ENCODE peak calls at places on chromosomes 5 and 9, in four cellular contexts. N is endothelial cell, A is GM12865, Z is omental fat pad. U is an unnamed sample.

GRCh38 chr9:971901-972511 is 4.4 kb upstream of the DMRT3 start:
- DNase-seq in N (peak), A (no peak), Z (no peak), U (peak)

GRCh38 chr9:127013597-127013996 is 99.0 kb downstream of the RALGPS1 start:
- DNase-seq in N (no peak), A (no peak), Z (no peak), U (no peak)

GRCh38 chr5:158895573-158895972 is 204.1 kb downstream of the EBF1 start:
- DNase-seq in N (no peak), A (no peak), Z (no peak), U (no peak)

GRCh38 chr9:95061916-95062600 is 255.5 kb downstream of the FANCC start:
- DNase-seq in N (no peak), A (no peak), Z (no peak), U (no peak)

GRCh38 chr9:106954974-106955850 is 92.2 kb downstream of the ZNF462 start:
- DNase-seq in N (no peak), A (no peak), Z (no peak), U (no peak)

GRCh38 chr9:103397868-103398600 is 402.9 kb downstream of the CYLC2 start:
- DNase-seq in N (no peak), A (peak), Z (no peak), U (peak)

GRCh38 chr9:17453751-17454150 is 125.1 kb upstream of the SH3GL2 start:
- DNase-seq in N (no peak), A (peak), Z (no peak), U (no peak)

GRCh38 chr5:104297076-104297475 is 734.5 kb upstream of the NUDT12 start:
- DNase-seq in N (no peak), A (no peak), Z (no peak), U (no peak)

GRCh38 chr9:133107961-133108793 is 12.9 kb downstream of the RALGDS start:
- DNase-seq in N (no peak), A (no peak), Z (no peak), U (no peak)

GRCh38 chr9:121153642-121154041 is 48.0 kb downstream of the RAB14 start:
- DNase-seq in N (no peak), A (no peak), Z (no peak), U (no peak)

GRCh38 chr5:135999396-136000139 is 29.2 kb upstream of the TGFBI start:
- DNase-seq in N (no peak), A (no peak), Z (no peak), U (no peak)

GRCh38 chr5:141503699-141504098 is 14.8 kb downstream of the PCDHGC5 start:
- DNase-seq in N (no peak), A (no peak), Z (no peak), U (no peak)

GRCh38 chr9:125886365-125886764 is 139.2 kb downstream of the PBX3 start:
- DNase-seq in N (no peak), A (no peak), Z (no peak), U (no peak)

GRCh38 chr5:154419236-154419635 is 26.6 kb upstream of the SAP30L start:
- DNase-seq in N (no peak), A (no peak), Z (no peak), U (no peak)

GRCh38 chr9:121938621-121939020 is 154.5 kb downstream of the TTLL11 start:
- DNase-seq in N (no peak), A (no peak), Z (no peak), U (no peak)

GRCh38 chr9:34964458-34964857 is 6.4 kb downstream of the PHF24 start:
- DNase-seq in N (no peak), A (no peak), Z (no peak), U (no peak)

GRCh38 chr5:19855031-19855430 is 133.0 kb downstream of the CDH18 start:
- DNase-seq in N (no peak), A (no peak), Z (no peak), U (no peak)

GRCh38 chr9:111456536-111456935 is 27.6 kb downstream of the ECPAS start:
- DNase-seq in N (no peak), A (peak), Z (no peak), U (no peak)

GRCh38 chr5:36965179-36965578 is 88.6 kb downstream of the NIPBL start:
- DNase-seq in N (no peak), A (no peak), Z (no peak), U (no peak)

GRCh38 chr9:92971121-92971520 is 23.8 kb downstream of the FGD3 start:
- DNase-seq in N (no peak), A (no peak), Z (no peak), U (no peak)

GRCh38 chr5:142242272-142242671 is 82.5 kb downstream of the SPRY4 start:
- DNase-seq in N (no peak), A (no peak), Z (no peak), U (no peak)

GRCh38 chr5:118653155-118653554 is 335.2 kb downstream of the DTWD2 start:
- DNase-seq in N (no peak), A (no peak), Z (no peak), U (no peak)

GRCh38 chr5:39675676-39676075 is 250.9 kb upstream of the DAB2 start:
- DNase-seq in N (no peak), A (no peak), Z (no peak), U (no peak)

GRCh38 chr5:147645172-147645571 is 135.3 kb upstream of the DPYSL3 start:
- DNase-seq in N (no peak), A (no peak), Z (no peak), U (no peak)

GRCh38 chr9:130432362-130432761 is 12.4 kb upstream of the ASS1 start:
- DNase-seq in N (no peak), A (no peak), Z (no peak), U (no peak)

GRCh38 chr5:180649297-180650039 is at the start of gene FLT4:
- DNase-seq in N (peak), A (no peak), Z (no peak), U (no peak)

GRCh38 chr9:113943112-113944009 is 67.3 kb downstream of the ZNF618 start:
- DNase-seq in N (no peak), A (no peak), Z (no peak), U (no peak)

GRCh38 chr9:124411514-124412227 is 3.6 kb downstream of the PSMB7 start:
- DNase-seq in N (no peak), A (no peak), Z (no peak), U (no peak)

GRCh38 chr9:72025956-72026355 is 34.5 kb downstream of the C9orf57 start:
- DNase-seq in N (no peak), A (no peak), Z (no peak), U (no peak)

GRCh38 chr9:116599342-116599884 is 87.7 kb upstream of the TRIM32 start:
- DNase-seq in N (no peak), A (no peak), Z (no peak), U (no peak)

GRCh38 chr9:108865037-108865436 is 3.0 kb downstream of the ACTL7A start:
- DNase-seq in N (no peak), A (no peak), Z (no peak), U (no peak)

GRCh38 chr5:43416988-43417394 is 4.8 kb upstream of the CCL28 start:
- DNase-seq in N (no peak), A (no peak), Z (no peak), U (no peak)

GRCh38 chr9:85248514-85249312 is 493.0 kb downstream of the AGTPBP1 start:
- DNase-seq in N (no peak), A (no peak), Z (no peak), U (no peak)

GRCh38 chr5:180102636-180103035 is 31.1 kb upstream of the RNF130 start:
- DNase-seq in N (no peak), A (no peak), Z (no peak), U (no peak)

GRCh38 chr9:20804476-20805253 is 120.6 kb downstream of the FOCAD start:
- DNase-seq in N (no peak), A (no peak), Z (no peak), U (no peak)

GRCh38 chr9:134174526-134175290 is 10.3 kb upstream of the RNU6ATAC start:
- DNase-seq in N (no peak), A (no peak), Z (no peak), U (no peak)

GRCh38 chr9:134175291-134175807 is 11.0 kb upstream of the RNU6ATAC start:
- DNase-seq in N (no peak), A (no peak), Z (no peak), U (no peak)

GRCh38 chr9:134176599-134176968 is 12.2 kb upstream of the RNU6ATAC start:
- DNase-seq in N (no peak), A (no peak), Z (no peak), U (no peak)

GRCh38 chr9:134177186-134177585 is 12.8 kb upstream of the RNU6ATAC start:
- DNase-seq in N (no peak), A (no peak), Z (no peak), U (no peak)

GRCh38 chr9:134175808-134176598 is 11.6 kb upstream of the RNU6ATAC start:
- DNase-seq in N (no peak), A (no peak), Z (no peak), U (no peak)
- TF ChIP-seq CTCF in N (no peak), A (no peak), Z (no peak), U (peak)

DNA sequence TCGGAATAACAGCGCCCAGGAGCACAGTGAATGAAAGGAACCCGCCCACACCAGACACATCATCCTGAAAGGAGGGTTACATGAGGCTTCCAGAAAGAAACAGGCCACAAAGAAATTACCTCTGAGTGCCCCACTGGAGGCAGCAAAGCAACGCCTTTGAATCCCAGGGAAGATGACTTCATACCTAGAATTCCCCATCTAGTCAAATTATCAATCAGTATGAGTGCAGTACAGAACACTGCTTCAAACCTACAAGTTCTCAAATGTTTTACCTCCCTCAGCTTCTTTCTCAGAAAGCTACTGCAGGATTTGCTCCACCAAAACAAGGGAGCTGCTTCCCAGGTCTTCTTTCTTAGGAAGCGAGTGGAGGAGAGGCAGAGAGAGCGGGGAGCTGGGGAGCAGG is 87.2 kb downstream of the SEMA4D start:
- DNase-seq in N (no peak), A (peak), Z (no peak), U (no peak)
- TF ChIP-seq CTCF in N (no peak), A (peak), Z (no peak), U (no peak)

DNA sequence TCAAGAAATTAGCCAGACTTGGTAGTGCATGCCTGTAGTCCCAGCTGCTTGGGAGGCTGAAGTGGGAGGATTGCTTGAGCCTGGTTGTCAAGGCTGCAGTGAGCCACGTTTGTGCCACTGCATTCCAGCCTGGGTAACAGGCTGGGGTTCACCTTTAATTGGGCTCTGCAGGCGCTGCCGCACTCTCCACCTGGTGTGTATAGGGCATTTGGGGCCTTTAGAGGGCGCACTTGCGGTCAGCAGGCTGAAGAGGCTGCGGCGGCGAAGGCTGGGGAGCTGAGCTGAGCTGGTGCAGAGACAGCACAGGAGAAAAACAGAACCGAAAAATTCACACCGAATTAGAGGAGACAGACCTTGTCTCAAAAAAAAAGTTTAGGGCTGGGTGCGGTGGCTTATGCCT is 31.2 kb downstream of the CDK7 start:
- DNase-seq in N (peak), A (peak), Z (no peak), U (no peak)
- TF ChIP-seq CTCF in N (peak), A (peak), Z (no peak), U (peak)

DNA sequence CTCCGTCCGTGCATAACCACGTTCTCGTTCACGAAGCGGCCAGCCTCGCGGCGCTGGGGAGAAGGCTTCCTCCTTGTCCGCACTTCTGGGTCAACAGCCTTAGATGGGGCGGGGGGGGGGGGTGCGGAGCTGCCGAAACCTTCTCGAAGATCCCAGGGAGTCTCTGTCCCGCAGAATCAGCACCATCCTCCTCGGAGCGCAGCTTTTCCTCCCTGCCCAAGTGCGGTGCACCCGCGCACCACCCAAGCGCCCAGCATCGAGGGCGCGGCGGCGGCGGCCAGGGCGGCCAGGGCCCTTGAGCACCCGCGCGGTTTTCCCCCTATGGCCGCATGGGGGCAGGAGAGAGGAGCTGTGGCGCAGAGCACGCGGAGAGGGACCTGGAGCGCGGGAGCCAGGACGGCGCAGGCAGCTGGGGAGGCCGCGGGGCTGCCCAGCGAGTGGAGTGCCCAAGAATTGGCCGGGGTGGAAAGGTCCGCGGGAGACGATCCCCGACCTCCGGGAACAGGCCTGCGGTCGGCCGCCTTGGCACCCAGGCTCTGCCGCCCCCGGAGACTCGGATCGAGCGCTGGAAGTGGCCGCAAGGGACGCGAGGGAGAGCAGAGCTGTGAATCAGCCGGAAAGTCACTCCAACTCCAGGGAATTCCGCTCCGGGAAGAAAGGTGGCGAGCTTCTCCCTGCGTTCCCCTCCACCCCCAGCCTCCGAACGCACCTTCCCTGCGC is 43.1 kb downstream of the TMEM174 start:
- DNase-seq in N (peak), A (peak), Z (no peak), U (peak)
- TF ChIP-seq CTCF in N (peak), A (peak), Z (peak), U (peak)

DNA sequence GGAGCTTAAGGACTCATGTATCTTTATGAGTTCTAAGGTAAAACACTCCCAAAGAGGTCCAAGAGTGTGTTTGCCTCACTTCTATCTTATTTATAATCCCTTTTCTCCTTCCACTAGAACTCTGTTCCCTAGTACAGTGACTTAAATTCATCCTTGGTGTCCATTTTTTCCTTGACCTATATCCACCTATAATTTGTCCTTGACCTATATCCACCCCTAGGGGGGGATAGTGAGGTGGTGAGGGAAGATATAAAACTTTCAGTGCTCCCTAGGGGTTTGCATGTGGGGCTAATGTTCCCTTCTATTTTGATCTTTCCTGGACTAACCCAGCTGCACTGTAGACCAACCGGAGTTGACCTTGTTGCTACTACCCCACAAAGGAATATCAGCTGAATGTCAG is 83.5 kb upstream of the GNAQ start:
- DNase-seq in N (peak), A (peak), Z (no peak), U (no peak)
- TF ChIP-seq CTCF in N (peak), A (peak), Z (no peak), U (peak)

GRCh38 chr9:131736440-131736839 is 3.4 kb downstream of the RAPGEF1 start:
- DNase-seq in N (no peak), A (peak), Z (no peak), U (no peak)
- TF ChIP-seq CTCF in N (no peak), A (no peak), Z (no peak), U (no peak)

U was measured in neural crest cell.